ENCODE peak calls at places on chromosomes 1 and 21, in four cellular contexts. L is stomach; T is CD4-positive, alpha-beta memory T cell; K is CD8-positive, alpha-beta memory T cell. R is an unnamed sample.

GRCh38 chr1:236835491-236835890 is 40.4 kb downstream of the MTR start:
- DNase-seq in K (no peak), L (no peak), T (no peak), R (no peak)

GRCh38 chr1:205942631-205943159 is 561 bp downstream of the SLC26A9 start:
- DNase-seq in K (no peak), T (no peak), L (no peak), R (no peak)

GRCh38 chr21:26194326-26194725 is 23.8 kb upstream of the APP start:
- DNase-seq in T (no peak), K (no peak), L (no peak), R (no peak)

GRCh38 chr1:8878448-8879347 is at the start of gene ENO1:
- DNase-seq in L (peak), T (peak), K (peak), R (peak)

GRCh38 chr21:34669149-34669879 is 520 bp downstream of the CLIC6 start:
- DNase-seq in T (peak), K (no peak), L (peak), R (no peak)

GRCh38 chr1:2284932-2285331 is 56.8 kb downstream of the SKI start:
- DNase-seq in K (no peak), T (no peak), L (no peak), R (no peak)

GRCh38 chr1:3785045-3785444 is 11.3 kb downstream of the LRRC47 start:
- DNase-seq in T (no peak), L (no peak), K (no peak), R (no peak)

GRCh38 chr21:38668067-38668466 is 137.7 kb upstream of the ETS2 start:
- DNase-seq in K (no peak), L (no peak), T (no peak), R (no peak)

GRCh38 chr1:113980120-113980519 is 846 bp downstream of the OLFML3 start:
- DNase-seq in L (peak), T (no peak), K (no peak), R (no peak)

GRCh38 chr1:178371236-178371635 is 125.5 kb downstream of the CLEC20A start:
- DNase-seq in T (no peak), K (no peak), L (no peak), R (no peak)

GRCh38 chr1:44775930-44776748 is 799 bp downstream of the RPS8 start:
- DNase-seq in L (no peak), K (peak), T (peak), R (no peak)

GRCh38 chr21:41363370-41364270 is 1.8 kb downstream of the MX2 start:
- DNase-seq in K (no peak), L (no peak), T (no peak), R (no peak)

GRCh38 chr1:230160957-230161771 is 94.1 kb downstream of the GALNT2 start:
- DNase-seq in T (no peak), L (no peak), K (no peak), R (no peak)

GRCh38 chr1:67559222-67559700 is 125.7 kb upstream of the GADD45A start:
- DNase-seq in T (no peak), L (no peak), K (no peak), R (no peak)

GRCh38 chr21:33313611-33314010 is 11.2 kb upstream of the IFNAR1 start:
- DNase-seq in L (no peak), T (no peak), K (no peak), R (no peak)
- H3K27ac ChIP-seq in L (no peak), T (no peak), K (no peak), R (no peak)

GRCh38 chr1:111720977-111721670 is 18.1 kb downstream of the INKA2 start:
- DNase-seq in K (no peak), T (no peak), L (no peak), R (no peak)
- H3K4me3 ChIP-seq in K (no peak), T (no peak), L (no peak), R (no peak)

DNA sequence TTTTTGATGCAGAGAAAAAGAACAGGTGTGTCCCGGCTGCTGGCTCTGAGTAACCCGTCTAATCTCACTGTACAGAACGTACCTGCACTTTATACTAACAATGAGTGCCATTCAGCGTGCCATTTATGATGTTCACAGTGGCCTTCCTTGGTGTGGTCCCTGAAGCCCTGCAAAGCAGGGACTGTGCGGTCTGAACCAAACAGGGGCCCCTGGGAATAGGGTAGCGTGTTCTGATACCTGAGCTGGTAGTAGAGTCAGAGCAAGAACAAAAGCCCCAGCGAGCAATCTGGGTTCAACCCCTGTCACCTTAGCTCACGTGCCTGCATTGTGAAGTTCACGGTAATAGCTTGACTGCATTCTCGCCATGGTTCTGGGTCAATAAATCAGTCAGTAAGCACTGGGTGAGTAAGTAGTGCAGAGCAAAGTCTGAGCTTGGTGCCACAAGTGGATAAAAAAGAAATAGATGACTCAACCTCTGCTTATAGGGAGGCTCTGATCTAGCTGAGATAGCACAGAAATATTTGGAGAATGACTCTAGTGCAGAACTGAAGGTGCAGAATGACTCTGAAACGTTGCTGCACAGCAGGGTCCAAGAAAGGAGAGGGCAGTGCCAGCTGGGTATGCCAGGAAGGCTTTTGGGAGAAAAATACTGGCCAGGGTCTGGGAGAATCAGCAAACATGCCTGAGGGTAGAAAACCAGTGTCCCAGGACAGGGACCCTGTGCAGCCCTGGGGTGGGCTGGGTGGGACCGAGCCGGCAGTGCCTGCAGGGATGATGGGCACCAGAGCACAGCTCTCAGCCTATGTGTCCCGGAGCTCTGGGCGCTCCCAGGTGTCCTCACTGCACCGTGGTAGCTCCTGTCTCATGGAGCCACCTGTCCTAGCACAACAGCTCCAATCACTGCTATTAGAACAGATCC is 125.9 kb downstream of the RHOU start:
- DNase-seq in L (peak), K (no peak), T (no peak), R (no peak)
- H3K27ac ChIP-seq in L (peak), K (no peak), T (no peak), R (no peak)

DNA sequence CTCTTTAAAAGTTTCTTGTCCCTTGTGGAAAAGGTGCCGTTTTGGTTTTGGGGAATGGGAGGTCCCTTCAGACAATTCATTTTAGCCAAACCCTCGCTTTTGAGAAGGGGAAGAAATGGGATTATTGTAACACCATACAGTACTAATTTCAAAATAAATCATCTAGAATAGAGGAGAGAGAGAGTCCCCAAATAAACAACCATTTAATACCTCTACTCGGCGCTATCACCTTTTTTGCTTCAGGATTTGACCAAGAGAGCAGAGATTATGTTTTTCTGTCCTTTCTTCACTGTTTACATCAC is 770 bp upstream of the RC3H1 start:
- DNase-seq in T (no peak), L (no peak), K (no peak), R (no peak)
- H3K4me3 ChIP-seq in T (peak), L (peak), K (peak), R (peak)

DNA sequence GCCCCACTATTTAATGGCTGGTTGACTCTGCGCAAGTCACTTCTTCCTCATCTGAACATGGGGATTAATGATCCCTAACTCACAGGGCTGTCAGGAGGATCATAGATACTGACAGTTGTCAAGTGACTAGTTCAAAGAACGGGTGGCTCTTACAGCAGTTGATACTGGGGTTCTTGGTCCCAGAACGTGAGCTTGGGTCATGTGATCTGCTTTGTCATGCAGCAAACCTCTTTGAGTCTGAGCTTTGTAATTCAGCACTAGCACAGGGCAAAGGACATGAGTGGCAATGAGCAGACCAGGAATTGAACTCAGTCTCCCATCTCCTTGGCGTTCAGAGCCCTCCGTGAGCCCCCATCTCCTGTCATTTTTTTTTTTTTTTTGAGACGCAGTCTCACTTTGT is 64.4 kb downstream of the TRABD2B start:
- DNase-seq in T (no peak), K (no peak), L (no peak), R (no peak)
- H3K27ac ChIP-seq in T (no peak), K (no peak), L (no peak), R (no peak)

DNA sequence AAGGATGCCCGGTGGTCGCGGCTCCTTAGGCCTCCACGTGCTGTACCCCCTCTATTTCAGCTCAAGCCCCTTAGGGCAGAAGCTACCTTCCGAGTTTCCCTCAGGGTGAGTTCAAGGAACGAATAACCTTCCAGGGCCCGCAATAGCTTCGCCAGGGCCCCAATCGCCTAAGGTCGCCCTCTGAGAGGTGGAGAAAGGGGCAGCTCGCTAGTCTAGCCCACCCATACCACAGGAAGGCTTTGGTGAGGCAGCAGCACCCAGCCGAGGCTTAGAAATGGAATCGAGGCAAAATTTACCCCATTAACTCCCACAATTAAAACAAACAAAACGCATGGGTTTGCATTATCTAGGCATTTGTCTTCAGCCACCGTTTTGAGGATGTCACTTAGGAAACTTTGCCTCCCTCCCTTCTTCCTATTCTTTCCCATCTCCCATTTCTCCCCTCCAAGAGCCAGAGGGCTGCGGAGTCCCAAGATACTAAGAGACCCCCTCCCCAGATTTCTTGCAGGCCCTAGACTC is 954 bp downstream of the WNT2B start:
- DNase-seq in T (no peak), K (no peak), L (no peak), R (no peak)
- H3K4me3 ChIP-seq in T (no peak), K (no peak), L (peak), R (peak)

GRCh38 chr1:12078575-12078937 is 15.5 kb downstream of the TNFRSF8 start:
- DNase-seq in K (no peak), T (no peak), L (no peak), R (no peak)
- H3K27ac ChIP-seq in K (no peak), T (peak), L (no peak), R (no peak)

GRCh38 chr21:33013618-33014017 is 12.1 kb upstream of the OLIG2 start:
- DNase-seq in L (no peak), K (no peak), T (no peak), R (no peak)

GRCh38 chr21:33011462-33011861 is 14.3 kb upstream of the OLIG2 start:
- DNase-seq in T (no peak), L (no peak), K (no peak), R (no peak)

DNA sequence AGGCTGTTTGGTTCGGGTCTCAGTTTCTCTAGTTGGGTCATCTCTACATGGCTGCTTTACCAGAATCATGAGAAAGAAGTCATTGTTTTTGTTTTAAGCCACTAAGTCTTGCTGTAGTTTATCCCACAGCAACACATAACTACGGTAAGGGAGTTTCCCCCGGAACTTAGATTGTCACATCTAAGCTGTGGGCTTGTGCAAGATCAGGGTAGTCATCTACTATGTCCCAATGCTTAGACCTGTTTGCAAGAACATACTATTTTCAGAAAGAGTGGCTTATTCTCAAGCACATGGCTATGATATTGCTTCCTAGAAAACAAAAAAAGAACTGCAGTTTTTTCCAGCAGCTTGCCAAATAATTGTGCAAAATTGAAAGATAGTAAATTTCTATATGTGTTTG is 18.0 kb upstream of the OLIG2 start:
- DNase-seq in T (no peak), K (no peak), L (no peak), R (no peak)
- H3K4me3 ChIP-seq in T (no peak), K (no peak), L (no peak), R (no peak)

GRCh38 chr1:19733615-19734014 is 66.1 kb downstream of the TMCO4 start:
- DNase-seq in T (no peak), K (no peak), L (no peak), R (no peak)

GRCh38 chr1:19734472-19734999 is 65.2 kb downstream of the TMCO4 start:
- DNase-seq in K (no peak), T (no peak), L (no peak), R (no peak)

GRCh38 chr1:19734056-19734455 is 65.7 kb downstream of the TMCO4 start:
- DNase-seq in K (no peak), L (no peak), T (no peak), R (no peak)

GRCh38 chr1:19737413-19737812 is 62.3 kb downstream of the TMCO4 start:
- DNase-seq in K (no peak), L (no peak), T (no peak), R (no peak)

DNA sequence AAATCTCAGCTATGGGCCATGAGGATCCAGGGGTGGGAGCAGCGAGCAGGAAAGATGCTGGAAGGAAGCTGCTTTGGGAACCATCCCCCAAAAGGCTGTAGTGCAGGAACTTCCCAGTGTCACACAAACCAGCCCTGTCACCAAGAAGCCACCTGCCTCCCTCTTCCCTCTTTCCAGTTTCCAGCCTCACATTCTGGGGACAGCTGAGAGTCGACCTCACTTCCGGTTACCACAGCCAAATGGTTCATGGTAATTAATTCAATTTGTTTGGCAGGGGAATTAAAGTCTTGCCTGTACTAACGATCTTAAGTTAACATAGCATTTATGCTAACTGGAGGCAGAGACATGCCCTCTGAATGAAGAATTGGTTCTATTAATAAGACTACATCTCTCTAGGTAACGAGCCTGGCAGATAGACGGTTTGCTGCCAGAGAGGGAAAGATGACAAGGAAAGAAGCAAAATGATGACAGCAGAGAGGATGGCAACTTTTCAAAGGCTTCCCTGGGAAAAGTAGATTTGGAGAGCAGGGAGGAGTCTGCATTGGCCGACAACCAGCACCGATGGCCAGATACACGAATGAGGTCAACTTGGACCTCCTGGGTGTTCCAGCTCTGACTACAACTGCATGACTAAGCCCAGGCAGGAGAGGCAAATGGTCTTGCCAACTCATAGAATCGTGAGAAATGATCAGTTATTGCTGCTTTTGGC is 64.1 kb downstream of the TMCO4 start:
- DNase-seq in T (no peak), K (no peak), L (no peak), R (no peak)
- H3K27ac ChIP-seq in T (no peak), K (no peak), L (peak), R (no peak)

DNA sequence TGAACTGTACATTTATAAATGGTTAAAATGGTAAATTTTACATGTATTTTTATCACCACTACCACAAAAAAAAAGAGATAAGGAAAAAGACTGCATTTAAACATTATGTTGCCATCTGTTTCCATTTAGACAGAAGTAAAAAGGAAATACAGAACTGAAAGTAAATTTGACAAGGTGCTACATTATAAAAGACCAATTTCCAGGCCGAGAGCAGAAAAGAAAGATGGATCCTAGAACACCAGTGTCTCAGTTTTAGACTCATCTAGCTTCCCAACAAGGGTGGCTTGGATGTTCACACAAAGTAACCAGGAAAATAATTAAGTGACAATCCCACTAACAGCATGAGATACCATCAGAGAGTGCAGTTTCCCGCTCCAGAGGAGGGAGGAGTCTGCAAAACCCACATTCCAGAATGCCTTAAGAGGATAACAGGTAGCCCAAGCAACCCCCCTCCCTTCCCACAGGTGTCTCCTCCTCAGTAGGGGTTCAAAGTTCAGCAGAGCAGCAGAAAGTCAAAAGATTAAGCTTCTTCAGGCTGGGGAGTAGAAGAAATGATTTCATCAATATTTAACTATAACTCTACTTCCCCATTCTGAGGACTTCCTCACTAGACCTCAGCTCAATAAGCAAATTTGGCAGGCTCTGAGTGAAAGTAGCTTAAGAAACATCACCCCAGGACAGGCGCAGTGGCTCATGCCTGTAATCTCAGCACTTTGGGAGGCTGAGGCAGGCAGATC is 11.8 kb downstream of the TPM3 start:
- DNase-seq in T (no peak), L (no peak), K (no peak), R (no peak)
- H3K4me3 ChIP-seq in T (peak), L (no peak), K (peak), R (no peak)

R was measured in iPS DF 6.9.